ENCODE peak calls at places on chromosomes 13 and 19, in four cellular contexts. I is uterus, N is body of pancreas, H is HepG2. L is an unnamed sample.

GRCh38 chr19:44585371-44586141 is 27.8 kb upstream of the IGSF23 start:
- DNase-seq in I (no peak), N (no peak), H (no peak), L (no peak)

GRCh38 chr13:32008518-32009175 is 22.9 kb upstream of the FRY start:
- DNase-seq in I (no peak), N (no peak), H (no peak), L (no peak)

GRCh38 chr13:106560791-106561190 is 7.1 kb downstream of the ARGLU1 start:
- DNase-seq in I (no peak), N (no peak), H (no peak), L (no peak)

GRCh38 chr19:1252818-1253513 is 4.6 kb downstream of the MIDN start:
- DNase-seq in I (peak), N (peak), H (peak), L (peak)

GRCh38 chr19:33998302-33998701 is 174.0 kb upstream of the LSM14A start:
- DNase-seq in I (no peak), N (no peak), H (no peak), L (no peak)

GRCh38 chr13:63408227-63409202 is 1992.9 kb upstream of the PCDH20 start:
- DNase-seq in I (no peak), N (no peak), H (no peak), L (no peak)

GRCh38 chr19:51064534-51065220 is at the start of gene KLK13:
- DNase-seq in I (no peak), N (peak), H (no peak), L (no peak)

GRCh38 chr19:45166723-45167252 is 6.0 kb upstream of the NKPD1 start:
- DNase-seq in I (no peak), N (no peak), H (peak), L (no peak)

GRCh38 chr13:23915308-23915707 is 18.0 kb upstream of the C1QTNF9B start:
- DNase-seq in I (no peak), N (no peak), H (peak), L (no peak)

GRCh38 chr13:93151277-93151676 is 75.3 kb upstream of the GPC6 start:
- DNase-seq in I (no peak), N (no peak), H (no peak), L (no peak)

DNA sequence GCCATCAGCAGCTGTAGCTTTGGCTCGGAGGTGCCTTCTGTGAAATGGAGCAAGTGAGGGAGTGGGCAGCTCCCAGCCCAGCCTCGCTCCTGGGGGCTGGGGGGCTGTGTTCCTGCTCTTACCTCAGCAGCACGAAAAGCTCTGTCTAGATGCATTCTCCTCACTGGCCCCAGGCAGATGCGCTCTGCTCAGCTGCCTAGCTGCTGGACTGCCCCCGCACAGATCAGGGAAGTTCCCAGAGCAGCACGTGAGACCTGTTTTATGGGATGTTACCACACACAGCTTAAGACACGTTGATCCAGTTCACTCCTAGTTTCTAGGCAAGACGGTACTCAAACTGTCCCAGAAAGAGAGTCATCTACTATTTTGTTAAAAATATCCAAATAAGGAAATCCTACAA is 13.6 kb downstream of the LCP1 start:
- DNase-seq in I (peak), N (peak), H (no peak), L (peak)
- TF ChIP-seq POLR2A in I (no peak), N (no peak), H (no peak), L (no peak)

GRCh38 chr19:40433391-40434216 is 7.8 kb upstream of the SERTAD1 start:
- DNase-seq in I (peak), N (peak), H (peak), L (peak)
- TF ChIP-seq POLR2A in I (peak), N (peak), H (peak), L (peak)

GRCh38 chr19:16084067-16084685 is 7.9 kb downstream of the TPM4 start:
- DNase-seq in I (no peak), N (no peak), H (no peak), L (no peak)
- TF ChIP-seq POLR2A in I (no peak), N (no peak), H (no peak), L (no peak)

GRCh38 chr19:48897181-48897580 is 1.4 kb downstream of the TULP2 start:
- DNase-seq in I (no peak), N (no peak), H (no peak), L (no peak)

GRCh38 chr19:48900477-48901452 is 653 bp downstream of the NUCB1 start:
- DNase-seq in I (no peak), N (no peak), H (peak), L (peak)

GRCh38 chr19:48896191-48896720 is 2.3 kb downstream of the TULP2 start:
- DNase-seq in I (peak), N (peak), H (no peak), L (peak)

GRCh38 chr19:48895226-48895625 is 3.3 kb downstream of the TULP2 start:
- DNase-seq in I (no peak), N (no peak), H (no peak), L (no peak)

GRCh38 chr19:48899781-48900476 is at the start of gene NUCB1:
- DNase-seq in I (peak), N (peak), H (peak), L (peak)
- TF ChIP-seq POLR2A in I (peak), N (no peak), H (peak), L (peak)

DNA sequence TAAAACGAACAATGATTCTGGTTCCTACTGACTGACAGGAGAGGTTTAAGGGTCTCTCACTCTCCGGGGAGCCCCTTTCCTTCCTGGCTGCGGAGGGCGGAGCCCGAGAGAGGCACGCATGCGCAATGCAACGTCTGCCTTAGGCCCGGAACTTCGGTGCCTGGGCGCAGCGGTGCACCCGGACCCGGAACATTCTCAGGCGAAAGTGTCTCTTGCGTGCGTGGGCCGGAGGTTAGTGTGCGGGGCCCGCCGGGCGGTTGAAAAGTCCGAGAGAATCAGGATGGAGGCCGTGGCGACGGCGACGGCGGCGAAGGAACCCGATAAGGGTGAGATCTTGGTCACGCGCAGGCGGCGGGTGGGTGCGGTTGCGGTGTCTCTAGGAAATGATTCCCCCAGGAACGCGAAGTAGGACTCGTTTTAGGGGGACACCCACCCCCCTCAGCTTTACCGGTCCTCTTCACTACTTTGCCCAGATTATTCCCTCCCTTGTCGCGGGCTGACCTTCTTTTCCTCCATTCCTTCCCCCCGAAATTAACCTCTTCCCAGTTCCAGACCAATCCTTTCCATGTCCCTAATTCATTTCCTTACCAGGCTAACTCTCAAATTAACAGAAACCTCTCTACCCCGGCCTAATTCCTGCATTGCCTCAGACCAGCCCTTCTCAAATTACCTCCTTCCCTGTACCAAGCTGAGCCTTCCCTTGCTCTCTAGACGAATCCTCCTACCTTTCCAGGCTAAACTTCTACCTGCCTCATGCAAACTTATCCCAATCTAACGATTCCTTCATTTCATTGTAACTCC is at the start of gene CCDC97:
- DNase-seq in I (peak), N (peak), H (peak), L (peak)
- TF ChIP-seq POLR2A in I (peak), N (peak), H (peak), L (peak)

GRCh38 chr19:5719274-5719960 is 529 bp downstream of the LONP1 start:
- DNase-seq in I (no peak), N (no peak), H (no peak), L (peak)

GRCh38 chr19:5718032-5718578 is 1.8 kb downstream of the LONP1 start:
- DNase-seq in I (no peak), N (no peak), H (no peak), L (peak)

GRCh38 chr19:5718579-5719273 is 1.2 kb downstream of the LONP1 start:
- DNase-seq in I (no peak), N (peak), H (peak), L (peak)

GRCh38 chr19:5717215-5717614 is 2.7 kb downstream of the LONP1 start:
- DNase-seq in I (no peak), N (no peak), H (no peak), L (no peak)

DNA sequence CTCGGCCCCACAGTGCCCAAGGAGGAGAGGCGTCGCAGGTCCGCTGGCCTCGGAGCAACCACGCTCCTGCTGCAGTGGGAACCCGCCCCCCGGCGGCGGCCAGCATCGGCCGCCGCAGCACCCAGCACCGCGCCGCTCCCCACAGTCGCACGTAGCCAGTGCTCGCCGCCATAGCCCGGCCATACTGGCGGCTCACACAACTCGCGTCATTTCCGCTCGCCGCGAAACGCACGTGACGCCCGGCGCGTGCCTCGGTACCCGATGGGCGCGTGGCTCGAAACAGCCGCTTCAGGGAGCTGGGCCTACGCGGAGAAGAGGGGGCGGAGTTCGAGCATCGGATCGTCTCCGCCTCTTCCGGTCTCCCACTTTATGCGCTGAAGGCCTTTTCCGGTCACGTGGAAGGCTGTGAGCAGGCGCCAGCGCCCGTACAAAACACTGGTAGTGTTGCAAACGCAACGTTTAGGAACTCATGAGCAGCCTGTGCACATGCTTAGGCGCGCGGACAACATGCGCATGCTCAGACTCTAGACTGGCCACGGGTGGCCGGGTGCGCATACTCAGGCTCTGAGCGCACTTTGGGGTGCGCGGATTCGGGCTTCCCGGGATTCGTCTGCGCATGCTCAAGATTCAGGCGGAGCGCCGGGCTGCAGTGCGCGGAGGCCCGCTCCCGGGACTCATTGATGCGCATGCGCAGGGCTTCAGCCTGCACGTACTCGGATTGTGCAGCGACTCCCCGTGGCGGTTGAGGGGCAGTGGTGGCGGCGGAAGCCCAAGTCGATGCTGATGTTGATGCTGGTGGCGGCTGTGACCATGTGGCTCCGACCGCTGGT is at the start of the genes CATSPERD and LONP1:
- DNase-seq in I (peak), N (peak), H (peak), L (peak)
- TF ChIP-seq POLR2A in I (peak), N (peak), H (peak), L (peak)

DNA sequence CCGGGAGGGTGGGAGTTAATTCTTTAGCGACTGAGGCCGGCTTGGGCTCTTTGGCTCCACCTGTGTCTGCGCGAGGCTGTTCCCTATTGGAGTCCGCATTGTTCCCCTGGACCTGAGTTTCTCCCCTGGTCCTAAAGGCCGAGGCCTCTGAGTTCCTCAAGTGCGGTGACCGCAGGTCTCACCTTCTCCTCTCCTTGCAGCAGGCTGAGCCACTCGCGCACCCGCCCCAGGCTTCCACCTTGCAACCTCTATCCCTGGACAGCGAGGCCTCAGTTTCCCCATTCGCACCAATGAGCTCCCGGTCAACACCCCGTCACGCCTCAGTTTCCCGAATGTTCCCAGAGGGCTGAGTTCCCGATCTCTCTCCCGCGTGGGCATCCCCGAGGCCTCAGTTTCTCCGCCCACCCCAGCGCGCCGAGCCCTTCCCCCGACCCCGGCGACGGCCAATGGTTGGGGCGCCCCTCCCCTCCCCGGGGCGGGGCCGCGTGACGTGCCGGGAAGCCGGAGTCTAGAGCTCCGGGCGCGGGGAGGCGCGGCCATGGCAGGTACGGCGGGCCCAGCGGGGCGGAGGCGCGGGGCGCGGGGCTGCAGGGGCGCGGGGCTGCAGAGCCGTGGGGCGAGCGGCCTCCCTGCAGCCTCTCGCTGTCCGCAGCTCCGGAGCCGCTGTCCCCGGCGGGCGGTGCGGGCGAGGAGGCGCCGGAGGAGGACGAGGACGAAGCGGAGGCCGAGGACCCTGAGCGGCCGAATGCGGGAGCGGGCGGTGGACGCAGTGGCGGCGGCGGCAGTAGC is at the start of gene MPND:
- DNase-seq in I (peak), N (peak), H (peak), L (peak)
- TF ChIP-seq POLR2A in I (peak), N (peak), H (peak), L (peak)

GRCh38 chr13:28434934-28435333 is 60.0 kb downstream of the FLT1 start:
- DNase-seq in I (no peak), N (no peak), H (no peak), L (no peak)

GRCh38 chr13:28429096-28429495 is 65.8 kb downstream of the FLT1 start:
- DNase-seq in I (no peak), N (no peak), H (no peak), L (no peak)

GRCh38 chr13:28425796-28426195 is 69.1 kb downstream of the FLT1 start:
- DNase-seq in I (no peak), N (no peak), H (no peak), L (no peak)

GRCh38 chr13:28429685-28430290 is 65.1 kb downstream of the FLT1 start:
- DNase-seq in I (no peak), N (no peak), H (no peak), L (no peak)
- TF ChIP-seq POLR2A in I (no peak), N (no peak), H (no peak), L (no peak)

GRCh38 chr19:7871530-7872305 is 2.5 kb downstream of the PRR36 start:
- DNase-seq in I (peak), N (peak), H (peak), L (peak)
- TF ChIP-seq POLR2A in I (no peak), N (no peak), H (no peak), L (no peak)

GRCh38 chr19:55461259-55461973 is at the start of gene ISOC2:
- DNase-seq in I (peak), N (peak), H (peak), L (peak)
- TF ChIP-seq POLR2A in I (no peak), N (peak), H (peak), L (peak)

L was measured in erythroblast.